ENCODE peak calls at places on chromosomes 13 and 19, in seven cellular contexts. One of them, this sample, is unnamed.

GRCh38 chr19:51572908-51573307 is 1.8 kb downstream of the ZNF175 start:
- DNase-seq in breast epithelium: no peak
- DNase-seq in uterus: no peak
- DNase-seq in K562: no peak
- DNase-seq in IMR-90: peak
- DNase-seq in upper lobe of right lung: no peak
- DNase-seq in brain microvascular endothelial cell: peak
- DNase-seq in this sample: peak

GRCh38 chr13:112510987-112511715 is 76.8 kb downstream of the TUBGCP3 start:
- DNase-seq in breast epithelium: no peak
- DNase-seq in uterus: no peak
- DNase-seq in K562: no peak
- DNase-seq in IMR-90: no peak
- DNase-seq in upper lobe of right lung: no peak
- DNase-seq in brain microvascular endothelial cell: peak
- DNase-seq in this sample: no peak

GRCh38 chr13:34139660-34140059 is 321.7 kb downstream of the RFC3 start:
- DNase-seq in breast epithelium: no peak
- DNase-seq in uterus: no peak
- DNase-seq in K562: no peak
- DNase-seq in IMR-90: no peak
- DNase-seq in upper lobe of right lung: no peak
- DNase-seq in brain microvascular endothelial cell: no peak
- DNase-seq in this sample: no peak

GRCh38 chr13:113091211-113091771 is 14.3 kb upstream of the F7 start:
- DNase-seq in breast epithelium: no peak
- DNase-seq in uterus: no peak
- DNase-seq in K562: no peak
- DNase-seq in IMR-90: no peak
- DNase-seq in upper lobe of right lung: peak
- DNase-seq in brain microvascular endothelial cell: no peak
- DNase-seq in this sample: no peak

GRCh38 chr13:113901231-113901630 is 37.4 kb upstream of the GAS6 start:
- DNase-seq in breast epithelium: peak
- DNase-seq in uterus: peak
- DNase-seq in K562: no peak
- DNase-seq in IMR-90: peak
- DNase-seq in upper lobe of right lung: no peak
- DNase-seq in brain microvascular endothelial cell: no peak
- DNase-seq in this sample: no peak

GRCh38 chr13:106597190-106597589 is 29.3 kb upstream of the ARGLU1 start:
- DNase-seq in breast epithelium: no peak
- DNase-seq in uterus: peak
- DNase-seq in K562: no peak
- DNase-seq in IMR-90: no peak
- DNase-seq in upper lobe of right lung: no peak
- DNase-seq in brain microvascular endothelial cell: peak
- DNase-seq in this sample: no peak

GRCh38 chr13:110137677-110138008 is 169.3 kb downstream of the COL4A1 start:
- DNase-seq in breast epithelium: no peak
- DNase-seq in uterus: peak
- DNase-seq in K562: peak
- DNase-seq in IMR-90: no peak
- DNase-seq in upper lobe of right lung: no peak
- DNase-seq in brain microvascular endothelial cell: peak
- DNase-seq in this sample: no peak

GRCh38 chr19:44447864-44448674 is at the start of gene ZNF229:
- DNase-seq in breast epithelium: peak
- DNase-seq in uterus: peak
- DNase-seq in K562: peak
- DNase-seq in IMR-90: peak
- DNase-seq in upper lobe of right lung: peak
- DNase-seq in brain microvascular endothelial cell: peak
- DNase-seq in this sample: peak

GRCh38 chr19:36997152-36997842 is 80.9 kb upstream of the ZNF420 start:
- DNase-seq in breast epithelium: no peak
- DNase-seq in uterus: no peak
- DNase-seq in K562: no peak
- DNase-seq in IMR-90: no peak
- DNase-seq in upper lobe of right lung: no peak
- DNase-seq in brain microvascular endothelial cell: no peak
- DNase-seq in this sample: no peak

GRCh38 chr13:52809310-52809769 is 39.1 kb downstream of the PCDH8 start:
- DNase-seq in breast epithelium: peak
- DNase-seq in uterus: no peak
- DNase-seq in K562: peak
- DNase-seq in IMR-90: peak
- DNase-seq in upper lobe of right lung: peak
- DNase-seq in brain microvascular endothelial cell: peak
- DNase-seq in this sample: no peak

GRCh38 chr19:48506138-48506733 is 5.4 kb downstream of the LMTK3 start:
- DNase-seq in breast epithelium: no peak
- DNase-seq in uterus: no peak
- DNase-seq in K562: peak
- DNase-seq in IMR-90: peak
- DNase-seq in upper lobe of right lung: no peak
- DNase-seq in brain microvascular endothelial cell: no peak
- DNase-seq in this sample: no peak

GRCh38 chr13:101451641-101452040 is 834 bp upstream of the ITGBL1 start:
- DNase-seq in breast epithelium: no peak
- DNase-seq in uterus: no peak
- DNase-seq in K562: no peak
- DNase-seq in IMR-90: no peak
- DNase-seq in upper lobe of right lung: no peak
- DNase-seq in brain microvascular endothelial cell: no peak
- DNase-seq in this sample: no peak

GRCh38 chr19:40578442-40578908 is 1.8 kb downstream of the SHKBP1 start:
- DNase-seq in breast epithelium: no peak
- DNase-seq in uterus: no peak
- DNase-seq in K562: peak
- DNase-seq in IMR-90: peak
- DNase-seq in upper lobe of right lung: no peak
- DNase-seq in brain microvascular endothelial cell: no peak
- DNase-seq in this sample: no peak

GRCh38 chr13:36475468-36475867 is 43.2 kb downstream of the CCNA1 start:
- DNase-seq in breast epithelium: no peak
- DNase-seq in uterus: no peak
- DNase-seq in K562: no peak
- DNase-seq in IMR-90: no peak
- DNase-seq in upper lobe of right lung: no peak
- DNase-seq in brain microvascular endothelial cell: peak
- DNase-seq in this sample: no peak

GRCh38 chr19:47430041-47430802 is 10.9 kb upstream of the MEIS3 start:
- DNase-seq in breast epithelium: peak
- DNase-seq in uterus: no peak
- DNase-seq in K562: no peak
- DNase-seq in IMR-90: peak
- DNase-seq in upper lobe of right lung: peak
- DNase-seq in brain microvascular endothelial cell: no peak
- DNase-seq in this sample: no peak

GRCh38 chr19:14089662-14090508 is 666 bp downstream of the SAMD1 start:
- DNase-seq in breast epithelium: no peak
- DNase-seq in uterus: peak
- DNase-seq in K562: peak
- DNase-seq in IMR-90: peak
- DNase-seq in upper lobe of right lung: peak
- DNase-seq in brain microvascular endothelial cell: peak
- DNase-seq in this sample: no peak

GRCh38 chr13:24308068-24308445 is 1.3 kb upstream of the C1QTNF9 start:
- DNase-seq in breast epithelium: no peak
- DNase-seq in uterus: no peak
- DNase-seq in K562: no peak
- DNase-seq in IMR-90: no peak
- DNase-seq in upper lobe of right lung: no peak
- DNase-seq in brain microvascular endothelial cell: no peak
- DNase-seq in this sample: no peak

GRCh38 chr13:24308488-24309020 is 826 bp upstream of the C1QTNF9 start:
- DNase-seq in breast epithelium: no peak
- DNase-seq in uterus: no peak
- DNase-seq in K562: no peak
- DNase-seq in IMR-90: no peak
- DNase-seq in upper lobe of right lung: no peak
- DNase-seq in brain microvascular endothelial cell: no peak
- DNase-seq in this sample: no peak

DNA sequence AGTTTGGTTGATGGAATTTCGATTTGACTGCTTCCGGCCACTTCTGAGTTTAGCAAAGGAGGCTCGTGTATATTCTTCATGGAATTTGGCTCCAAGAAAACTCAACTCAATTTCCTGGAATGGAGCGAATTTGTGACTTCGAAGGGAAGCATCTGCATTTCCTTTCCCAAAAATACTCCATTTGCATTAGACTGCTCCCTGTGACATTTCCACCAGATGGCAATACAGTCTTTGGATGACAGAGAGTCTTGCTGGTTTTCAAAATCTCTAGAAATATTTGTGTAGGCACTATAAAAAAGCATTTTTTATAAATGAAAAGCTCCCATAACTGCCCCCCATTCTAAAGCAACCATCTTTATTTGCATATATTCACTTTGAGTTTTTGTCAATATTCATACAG is 4.1 kb downstream of the C1QTNF9 start:
- DNase-seq in breast epithelium: no peak
- DNase-seq in uterus: no peak
- DNase-seq in K562: no peak
- DNase-seq in IMR-90: peak
- DNase-seq in upper lobe of right lung: no peak
- DNase-seq in brain microvascular endothelial cell: peak
- DNase-seq in this sample: no peak
- TF ChIP-seq CTCF in breast epithelium: no peak
- TF ChIP-seq CTCF in uterus: no peak
- TF ChIP-seq CTCF in K562: no peak
- TF ChIP-seq CTCF in IMR-90: peak
- TF ChIP-seq CTCF in upper lobe of right lung: peak
- TF ChIP-seq CTCF in brain microvascular endothelial cell: peak
- TF ChIP-seq CTCF in this sample: peak

DNA sequence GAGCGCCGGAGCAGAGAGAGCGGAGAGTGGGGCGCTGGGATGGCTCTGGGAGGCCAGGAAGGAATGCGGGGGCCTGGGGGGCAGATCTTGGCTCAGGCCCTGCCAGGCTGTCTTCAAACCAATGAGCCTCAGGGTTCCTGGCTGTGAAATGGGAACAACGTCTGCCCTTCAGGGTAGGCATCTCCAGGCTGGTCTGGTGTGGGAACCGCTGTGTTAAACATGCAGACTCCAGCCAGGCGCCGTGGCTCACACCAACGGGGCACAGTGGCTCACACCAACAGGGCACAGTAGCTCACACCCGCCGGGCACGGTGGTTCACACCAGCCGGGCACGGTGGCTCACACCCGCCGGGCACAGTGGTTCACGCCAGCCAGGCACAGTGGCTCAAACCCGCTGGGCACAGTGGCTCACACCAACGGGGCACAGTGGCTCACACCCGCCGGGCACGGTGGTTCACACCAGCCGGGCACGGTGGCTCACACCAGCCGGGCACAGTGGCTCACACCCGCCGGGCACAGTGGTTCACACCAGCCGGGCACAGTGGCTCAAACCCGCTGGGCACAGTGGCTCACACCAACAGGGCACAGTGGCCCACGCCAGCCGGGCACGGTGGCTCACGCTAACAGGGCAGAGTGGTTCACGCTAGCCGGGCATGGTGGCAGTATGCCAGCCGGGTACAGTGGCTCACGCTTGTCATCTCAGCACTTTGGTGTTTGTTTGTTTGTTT is 40.1 kb downstream of the EFNA2 start:
- DNase-seq in breast epithelium: no peak
- DNase-seq in uterus: no peak
- DNase-seq in K562: no peak
- DNase-seq in IMR-90: no peak
- DNase-seq in upper lobe of right lung: no peak
- DNase-seq in brain microvascular endothelial cell: no peak
- DNase-seq in this sample: no peak
- H3K4me3 ChIP-seq in breast epithelium: peak
- H3K4me3 ChIP-seq in uterus: peak
- H3K4me3 ChIP-seq in K562: peak
- H3K4me3 ChIP-seq in IMR-90: no peak
- H3K4me3 ChIP-seq in upper lobe of right lung: peak
- H3K4me3 ChIP-seq in brain microvascular endothelial cell: peak
- H3K4me3 ChIP-seq in this sample: peak

GRCh38 chr13:44223785-44224432 is 149.7 kb upstream of the SERP2 start:
- DNase-seq in breast epithelium: no peak
- DNase-seq in uterus: no peak
- DNase-seq in K562: no peak
- DNase-seq in IMR-90: no peak
- DNase-seq in upper lobe of right lung: no peak
- DNase-seq in brain microvascular endothelial cell: no peak
- DNase-seq in this sample: no peak

GRCh38 chr13:44218501-44219240 is 155.0 kb upstream of the SERP2 start:
- DNase-seq in breast epithelium: peak
- DNase-seq in uterus: peak
- DNase-seq in K562: no peak
- DNase-seq in IMR-90: no peak
- DNase-seq in upper lobe of right lung: peak
- DNase-seq in brain microvascular endothelial cell: peak
- DNase-seq in this sample: no peak

GRCh38 chr13:44221657-44222056 is 152.0 kb upstream of the SERP2 start:
- DNase-seq in breast epithelium: no peak
- DNase-seq in uterus: no peak
- DNase-seq in K562: no peak
- DNase-seq in IMR-90: no peak
- DNase-seq in upper lobe of right lung: no peak
- DNase-seq in brain microvascular endothelial cell: no peak
- DNase-seq in this sample: no peak

GRCh38 chr13:44220948-44221347 is 152.7 kb upstream of the SERP2 start:
- DNase-seq in breast epithelium: no peak
- DNase-seq in uterus: no peak
- DNase-seq in K562: no peak
- DNase-seq in IMR-90: no peak
- DNase-seq in upper lobe of right lung: no peak
- DNase-seq in brain microvascular endothelial cell: no peak
- DNase-seq in this sample: no peak

GRCh38 chr13:44219808-44220544 is 153.6 kb upstream of the SERP2 start:
- DNase-seq in breast epithelium: no peak
- DNase-seq in uterus: no peak
- DNase-seq in K562: no peak
- DNase-seq in IMR-90: peak
- DNase-seq in upper lobe of right lung: no peak
- DNase-seq in brain microvascular endothelial cell: peak
- DNase-seq in this sample: peak
- H3K27ac ChIP-seq in breast epithelium: peak
- H3K27ac ChIP-seq in uterus: peak
- H3K27ac ChIP-seq in K562: no peak
- H3K27ac ChIP-seq in IMR-90: no peak
- H3K27ac ChIP-seq in upper lobe of right lung: peak
- H3K27ac ChIP-seq in brain microvascular endothelial cell: peak
- H3K27ac ChIP-seq in this sample: peak

DNA sequence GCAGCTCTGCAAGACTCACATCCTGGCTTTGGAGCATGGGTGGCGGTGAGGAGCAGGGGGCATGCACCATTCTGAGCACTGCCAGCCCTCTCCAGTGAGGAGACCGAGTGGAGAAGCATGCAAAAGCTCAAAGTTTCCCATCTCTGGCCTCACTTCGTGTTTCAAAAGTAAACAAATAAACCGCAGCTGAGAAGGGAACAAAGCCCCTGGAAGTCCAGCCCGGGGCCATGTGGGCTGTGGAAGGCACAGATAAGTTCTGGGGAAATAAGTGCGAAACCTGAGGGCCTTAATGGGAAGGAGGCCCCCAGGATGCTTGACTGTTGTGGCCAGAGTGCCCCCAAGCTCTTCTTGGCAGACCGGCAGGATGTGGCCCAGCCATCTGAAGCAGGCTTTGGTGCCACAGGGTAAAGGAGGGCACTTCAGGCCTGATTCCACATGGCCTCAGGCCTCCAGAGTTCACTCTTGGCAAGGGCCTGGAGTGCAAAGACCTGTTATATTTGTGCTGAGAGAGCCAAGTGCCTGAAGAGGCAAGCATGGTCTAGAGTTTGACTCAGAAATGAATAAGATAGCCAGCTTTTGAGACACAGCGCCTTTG is 1.2 kb downstream of the MEDAG start:
- DNase-seq in breast epithelium: no peak
- DNase-seq in uterus: no peak
- DNase-seq in K562: no peak
- DNase-seq in IMR-90: peak
- DNase-seq in upper lobe of right lung: no peak
- DNase-seq in brain microvascular endothelial cell: no peak
- DNase-seq in this sample: no peak
- TF ChIP-seq CTCF in breast epithelium: no peak
- TF ChIP-seq CTCF in uterus: no peak
- TF ChIP-seq CTCF in K562: no peak
- TF ChIP-seq CTCF in IMR-90: no peak
- TF ChIP-seq CTCF in upper lobe of right lung: no peak
- TF ChIP-seq CTCF in brain microvascular endothelial cell: no peak
- TF ChIP-seq CTCF in this sample: no peak

This sample was measured in AG04450.